ENCODE peak calls at places on chromosome 20, in four cellular contexts. One of them, this sample, is unnamed.

GRCh38 chr20:60104980-60105379 is 146.8 kb downstream of the CDH26 start:
- DNase-seq in dorsolateral prefrontal cortex: no peak
- DNase-seq in stimulated activated naive CD8-positive, alpha-beta T cell treated with anti-CD3 and anti-CD28 coated beads, Interleukin-15, Interleukin-2, amounts not matched to agents 100 U/mL and 50 U/mL, for 24 hours: no peak
- DNase-seq in GM03348: no peak
- DNase-seq in this sample: no peak

GRCh38 chr20:18985551-18985950 is 172.0 kb downstream of the SCP2D1 start:
- DNase-seq in dorsolateral prefrontal cortex: no peak
- DNase-seq in stimulated activated naive CD8-positive, alpha-beta T cell treated with anti-CD3 and anti-CD28 coated beads, Interleukin-15, Interleukin-2, amounts not matched to agents 100 U/mL and 50 U/mL, for 24 hours: peak; percentile 12
- DNase-seq in GM03348: no peak
- DNase-seq in this sample: peak; percentile 8

GRCh38 chr20:4067600-4068261 is 52.4 kb upstream of the RNF24 start:
- DNase-seq in stimulated activated naive CD8-positive, alpha-beta T cell treated with anti-CD3 and anti-CD28 coated beads, Interleukin-15, Interleukin-2, amounts not matched to agents 100 U/mL and 50 U/mL, for 24 hours: no peak
- DNase-seq in GM03348: peak; percentile 79
- DNase-seq in dorsolateral prefrontal cortex: no peak
- DNase-seq in this sample: peak; percentile 18

GRCh38 chr20:48530957-48531356 is 296.8 kb downstream of the PREX1 start:
- DNase-seq in stimulated activated naive CD8-positive, alpha-beta T cell treated with anti-CD3 and anti-CD28 coated beads, Interleukin-15, Interleukin-2, amounts not matched to agents 100 U/mL and 50 U/mL, for 24 hours: no peak
- DNase-seq in GM03348: no peak
- DNase-seq in dorsolateral prefrontal cortex: no peak
- DNase-seq in this sample: no peak

GRCh38 chr20:12827796-12828406 is 180.9 kb upstream of the SPTLC3 start:
- DNase-seq in dorsolateral prefrontal cortex: no peak
- DNase-seq in GM03348: no peak
- DNase-seq in stimulated activated naive CD8-positive, alpha-beta T cell treated with anti-CD3 and anti-CD28 coated beads, Interleukin-15, Interleukin-2, amounts not matched to agents 100 U/mL and 50 U/mL, for 24 hours: no peak
- DNase-seq in this sample: no peak

GRCh38 chr20:25984933-25985332 is 288.3 kb upstream of the ZNF337 start:
- DNase-seq in GM03348: peak; percentile 74
- DNase-seq in dorsolateral prefrontal cortex: peak; percentile 34
- DNase-seq in stimulated activated naive CD8-positive, alpha-beta T cell treated with anti-CD3 and anti-CD28 coated beads, Interleukin-15, Interleukin-2, amounts not matched to agents 100 U/mL and 50 U/mL, for 24 hours: peak; percentile 57
- DNase-seq in this sample: peak; percentile 64

GRCh38 chr20:23059831-23060230 is 10.4 kb upstream of the THBD start:
- DNase-seq in stimulated activated naive CD8-positive, alpha-beta T cell treated with anti-CD3 and anti-CD28 coated beads, Interleukin-15, Interleukin-2, amounts not matched to agents 100 U/mL and 50 U/mL, for 24 hours: no peak
- DNase-seq in dorsolateral prefrontal cortex: no peak
- DNase-seq in GM03348: no peak
- DNase-seq in this sample: no peak

GRCh38 chr20:10433014-10433622 is 904 bp downstream of the MKKS start:
- DNase-seq in dorsolateral prefrontal cortex: no peak
- DNase-seq in GM03348: no peak
- DNase-seq in stimulated activated naive CD8-positive, alpha-beta T cell treated with anti-CD3 and anti-CD28 coated beads, Interleukin-15, Interleukin-2, amounts not matched to agents 100 U/mL and 50 U/mL, for 24 hours: no peak
- DNase-seq in this sample: no peak

GRCh38 chr20:47320990-47321805 is 35.3 kb downstream of the ZMYND8 start:
- DNase-seq in stimulated activated naive CD8-positive, alpha-beta T cell treated with anti-CD3 and anti-CD28 coated beads, Interleukin-15, Interleukin-2, amounts not matched to agents 100 U/mL and 50 U/mL, for 24 hours: no peak
- DNase-seq in GM03348: no peak
- DNase-seq in dorsolateral prefrontal cortex: no peak
- DNase-seq in this sample: no peak

GRCh38 chr20:5433352-5433751 is 116.6 kb upstream of the PROKR2 start:
- DNase-seq in dorsolateral prefrontal cortex: peak; percentile 25
- DNase-seq in stimulated activated naive CD8-positive, alpha-beta T cell treated with anti-CD3 and anti-CD28 coated beads, Interleukin-15, Interleukin-2, amounts not matched to agents 100 U/mL and 50 U/mL, for 24 hours: no peak
- DNase-seq in GM03348: no peak
- DNase-seq in this sample: no peak

GRCh38 chr20:44644384-44645131 is 6.9 kb downstream of the ADA start:
- DNase-seq in GM03348: no peak
- DNase-seq in dorsolateral prefrontal cortex: no peak
- DNase-seq in stimulated activated naive CD8-positive, alpha-beta T cell treated with anti-CD3 and anti-CD28 coated beads, Interleukin-15, Interleukin-2, amounts not matched to agents 100 U/mL and 50 U/mL, for 24 hours: peak; percentile 40
- DNase-seq in this sample: peak; percentile 64

GRCh38 chr20:61521680-61522420 is 269.8 kb downstream of the CDH4 start:
- DNase-seq in stimulated activated naive CD8-positive, alpha-beta T cell treated with anti-CD3 and anti-CD28 coated beads, Interleukin-15, Interleukin-2, amounts not matched to agents 100 U/mL and 50 U/mL, for 24 hours: no peak
- DNase-seq in GM03348: no peak
- DNase-seq in dorsolateral prefrontal cortex: no peak
- DNase-seq in this sample: no peak

GRCh38 chr20:15817351-15817750 is 755.9 kb downstream of the KIF16B start:
- DNase-seq in GM03348: no peak
- DNase-seq in dorsolateral prefrontal cortex: no peak
- DNase-seq in stimulated activated naive CD8-positive, alpha-beta T cell treated with anti-CD3 and anti-CD28 coated beads, Interleukin-15, Interleukin-2, amounts not matched to agents 100 U/mL and 50 U/mL, for 24 hours: no peak
- DNase-seq in this sample: no peak

GRCh38 chr20:8203366-8203765 is 71.3 kb downstream of the PLCB1 start:
- DNase-seq in dorsolateral prefrontal cortex: no peak
- DNase-seq in stimulated activated naive CD8-positive, alpha-beta T cell treated with anti-CD3 and anti-CD28 coated beads, Interleukin-15, Interleukin-2, amounts not matched to agents 100 U/mL and 50 U/mL, for 24 hours: no peak
- DNase-seq in GM03348: no peak
- DNase-seq in this sample: no peak

GRCh38 chr20:36479938-36480337 is 61.4 kb upstream of the MYL9 start:
- DNase-seq in GM03348: no peak
- DNase-seq in dorsolateral prefrontal cortex: no peak
- DNase-seq in stimulated activated naive CD8-positive, alpha-beta T cell treated with anti-CD3 and anti-CD28 coated beads, Interleukin-15, Interleukin-2, amounts not matched to agents 100 U/mL and 50 U/mL, for 24 hours: no peak
- DNase-seq in this sample: no peak

GRCh38 chr20:49893242-49894072 is 21.9 kb downstream of the SPATA2 start:
- DNase-seq in dorsolateral prefrontal cortex: no peak
- DNase-seq in stimulated activated naive CD8-positive, alpha-beta T cell treated with anti-CD3 and anti-CD28 coated beads, Interleukin-15, Interleukin-2, amounts not matched to agents 100 U/mL and 50 U/mL, for 24 hours: peak; percentile 69
- DNase-seq in GM03348: no peak
- DNase-seq in this sample: peak; percentile 70

GRCh38 chr20:23242556-23243180 is 107.9 kb upstream of the NXT1 start:
- DNase-seq in dorsolateral prefrontal cortex: no peak
- DNase-seq in GM03348: no peak
- DNase-seq in stimulated activated naive CD8-positive, alpha-beta T cell treated with anti-CD3 and anti-CD28 coated beads, Interleukin-15, Interleukin-2, amounts not matched to agents 100 U/mL and 50 U/mL, for 24 hours: no peak
- DNase-seq in this sample: no peak

GRCh38 chr20:20226554-20226953 is 141.3 kb upstream of the INSM1 start:
- DNase-seq in dorsolateral prefrontal cortex: no peak
- DNase-seq in GM03348: no peak
- DNase-seq in stimulated activated naive CD8-positive, alpha-beta T cell treated with anti-CD3 and anti-CD28 coated beads, Interleukin-15, Interleukin-2, amounts not matched to agents 100 U/mL and 50 U/mL, for 24 hours: no peak
- DNase-seq in this sample: no peak

GRCh38 chr20:12748359-12748994 is 260.3 kb upstream of the SPTLC3 start:
- DNase-seq in GM03348: no peak
- DNase-seq in dorsolateral prefrontal cortex: no peak
- DNase-seq in stimulated activated naive CD8-positive, alpha-beta T cell treated with anti-CD3 and anti-CD28 coated beads, Interleukin-15, Interleukin-2, amounts not matched to agents 100 U/mL and 50 U/mL, for 24 hours: no peak
- DNase-seq in this sample: no peak

GRCh38 chr20:22379472-22379871 is 204.9 kb downstream of the FOXA2 start:
- DNase-seq in dorsolateral prefrontal cortex: no peak
- DNase-seq in stimulated activated naive CD8-positive, alpha-beta T cell treated with anti-CD3 and anti-CD28 coated beads, Interleukin-15, Interleukin-2, amounts not matched to agents 100 U/mL and 50 U/mL, for 24 hours: no peak
- DNase-seq in GM03348: no peak
- DNase-seq in this sample: no peak

GRCh38 chr20:9478801-9479200 is 35.6 kb upstream of the LAMP5 start:
- DNase-seq in GM03348: no peak
- DNase-seq in stimulated activated naive CD8-positive, alpha-beta T cell treated with anti-CD3 and anti-CD28 coated beads, Interleukin-15, Interleukin-2, amounts not matched to agents 100 U/mL and 50 U/mL, for 24 hours: no peak
- DNase-seq in dorsolateral prefrontal cortex: no peak
- DNase-seq in this sample: no peak

GRCh38 chr20:2838170-2838797 is 2.2 kb downstream of the PCED1A start:
- DNase-seq in stimulated activated naive CD8-positive, alpha-beta T cell treated with anti-CD3 and anti-CD28 coated beads, Interleukin-15, Interleukin-2, amounts not matched to agents 100 U/mL and 50 U/mL, for 24 hours: no peak
- DNase-seq in GM03348: no peak
- DNase-seq in dorsolateral prefrontal cortex: no peak
- DNase-seq in this sample: no peak

GRCh38 chr20:62906209-62906608 is 20.1 kb downstream of the DIDO1 start:
- DNase-seq in dorsolateral prefrontal cortex: no peak
- DNase-seq in stimulated activated naive CD8-positive, alpha-beta T cell treated with anti-CD3 and anti-CD28 coated beads, Interleukin-15, Interleukin-2, amounts not matched to agents 100 U/mL and 50 U/mL, for 24 hours: no peak
- DNase-seq in GM03348: no peak
- DNase-seq in this sample: no peak

GRCh38 chr20:19449051-19449450 is 236.6 kb downstream of the SLC24A3 start:
- DNase-seq in dorsolateral prefrontal cortex: no peak
- DNase-seq in GM03348: no peak
- DNase-seq in stimulated activated naive CD8-positive, alpha-beta T cell treated with anti-CD3 and anti-CD28 coated beads, Interleukin-15, Interleukin-2, amounts not matched to agents 100 U/mL and 50 U/mL, for 24 hours: no peak
- DNase-seq in this sample: no peak

GRCh38 chr20:44990425-44990824 is 24.1 kb downstream of the STK4 start:
- DNase-seq in GM03348: peak; percentile 40
- DNase-seq in stimulated activated naive CD8-positive, alpha-beta T cell treated with anti-CD3 and anti-CD28 coated beads, Interleukin-15, Interleukin-2, amounts not matched to agents 100 U/mL and 50 U/mL, for 24 hours: peak; percentile 60
- DNase-seq in dorsolateral prefrontal cortex: no peak
- DNase-seq in this sample: peak; percentile 84

GRCh38 chr20:41245086-41245707 is 72.3 kb downstream of the ZHX3 start:
- DNase-seq in dorsolateral prefrontal cortex: no peak
- DNase-seq in stimulated activated naive CD8-positive, alpha-beta T cell treated with anti-CD3 and anti-CD28 coated beads, Interleukin-15, Interleukin-2, amounts not matched to agents 100 U/mL and 50 U/mL, for 24 hours: no peak
- DNase-seq in GM03348: peak; percentile 37
- DNase-seq in this sample: peak; percentile 43

GRCh38 chr20:32195581-32195980 is 12.0 kb downstream of the PLAGL2 start:
- DNase-seq in dorsolateral prefrontal cortex: no peak
- DNase-seq in GM03348: no peak
- DNase-seq in stimulated activated naive CD8-positive, alpha-beta T cell treated with anti-CD3 and anti-CD28 coated beads, Interleukin-15, Interleukin-2, amounts not matched to agents 100 U/mL and 50 U/mL, for 24 hours: no peak
- DNase-seq in this sample: no peak